ENCODE peak calls at places on chromosomes 7 and 10, in four cellular contexts. V, D, T and L are unnamed samples.
A peak's percentile ranks its signal among the peaks of the same experiment; 100 is the strongest.

GRCh38 chr10:129756912-129757861 is 206.9 kb downstream of the EBF3 start:
- DNase-seq in T (no peak), V (no peak), D (no peak), L (no peak)

GRCh38 chr7:128742206-128742605 is 3.0 kb downstream of the CALU start:
- DNase-seq in T (no peak), V (no peak), D (peak; percentile 67), L (peak; percentile 72)

GRCh38 chr7:8668627-8669500 is 235.5 kb downstream of the NXPH1 start:
- DNase-seq in V (no peak), D (no peak), T (no peak), L (no peak)

GRCh38 chr10:44398271-44398670 is 13.4 kb upstream of the CXCL12 start:
- DNase-seq in V (no peak), T (no peak), D (no peak), L (no peak)

GRCh38 chr7:108662783-108663182 is 93.1 kb downstream of the DNAJB9 start:
- DNase-seq in V (no peak), D (no peak), T (no peak), L (no peak)

GRCh38 chr10:14826430-14826829 is 11.4 kb downstream of the CDNF start:
- DNase-seq in V (no peak), T (no peak), D (no peak), L (no peak)

GRCh38 chr7:100476903-100477870 is 1.8 kb downstream of the TSC22D4 start:
- DNase-seq in V (no peak), D (peak; percentile 56), T (no peak), L (no peak)

GRCh38 chr10:7407368-7408002 is 3.3 kb downstream of the SFMBT2 start:
- DNase-seq in T (no peak), D (no peak), V (no peak), L (peak; percentile 49)

GRCh38 chr7:28597284-28597683 is 185.0 kb downstream of the CREB5 start:
- DNase-seq in D (no peak), V (no peak), T (no peak), L (no peak)

GRCh38 chr10:124472071-124472470 is 10.4 kb downstream of the LHPP start:
- DNase-seq in V (no peak), T (no peak), D (no peak), L (no peak)

GRCh38 chr7:88668591-88668990 is 90.9 kb upstream of the ZNF804B start:
- DNase-seq in V (no peak), T (no peak), D (no peak), L (no peak)

GRCh38 chr10:48547061-48547895 is 57.6 kb downstream of the ARHGAP22 start:
- DNase-seq in T (no peak), V (no peak), D (no peak), L (no peak)

GRCh38 chr7:116499168-116500070 is at the start of gene CAV2:
- DNase-seq in V (peak; percentile 5), T (peak; percentile 54), D (peak; percentile 93), L (peak; percentile 54)